ENCODE peak calls at places on chromosomes 11 and 22, in four cellular contexts. S, V, Z and Q are unnamed samples.

GRCh38 chr22:46547883-46548244 is 10.4 kb upstream of the CELSR1 start:
- DNase-seq in S (peak), Z (peak), V (no peak), Q (peak)

GRCh38 chr11:111177037-111177988 is 68.2 kb upstream of the POU2AF2 start:
- DNase-seq in S (peak), V (peak), Z (no peak), Q (no peak)

GRCh38 chr11:61080986-61081590 is 21.2 kb upstream of the CD5 start:
- DNase-seq in S (no peak), V (no peak), Z (no peak), Q (no peak)

GRCh38 chr11:120180571-120181445 is 30.0 kb upstream of the OAF start:
- DNase-seq in V (no peak), Z (peak), S (peak), Q (peak)

GRCh38 chr11:47143322-47143721 is 33.4 kb downstream of the ARFGAP2 start:
- DNase-seq in V (no peak), S (no peak), Z (peak), Q (peak)

GRCh38 chr11:1271002-1271401 is 38.4 kb downstream of the TOLLIP start:
- DNase-seq in S (no peak), V (no peak), Z (peak), Q (peak)

GRCh38 chr11:133840479-133840941 is 4.8 kb downstream of the SPATA19 start:
- DNase-seq in Z (no peak), V (peak), S (no peak), Q (no peak)

GRCh38 chr11:16814410-16815046 is 76.1 kb downstream of the C11orf58 start:
- DNase-seq in Z (no peak), S (no peak), V (no peak), Q (no peak)

GRCh38 chr11:65945941-65946558 is 770 bp downstream of the TSGA10IP start:
- DNase-seq in V (no peak), Z (no peak), S (no peak), Q (no peak)

GRCh38 chr22:19886605-19887250 is 32.1 kb upstream of the GNB1L start:
- DNase-seq in V (no peak), S (no peak), Z (peak), Q (peak)

GRCh38 chr22:20080445-20080775 is 369 bp downstream of the DGCR8 start:
- DNase-seq in Z (peak), V (peak), S (peak), Q (peak)

GRCh38 chr22:21070690-21071615 is 25.2 kb downstream of the LRRC74B start:
- DNase-seq in V (no peak), S (no peak), Z (no peak), Q (no peak)

GRCh38 chr11:91585035-91585801 is 639.4 kb upstream of the FAT3 start:
- DNase-seq in V (no peak), Z (no peak), S (no peak), Q (no peak)

GRCh38 chr11:102831128-102831708 is 12.2 kb downstream of the MMP3 start:
- DNase-seq in S (no peak), V (peak), Z (peak), Q (peak)

GRCh38 chr11:117743121-117743815 is 53.7 kb downstream of the DSCAML1 start:
- DNase-seq in S (no peak), Z (no peak), V (no peak), Q (no peak)

GRCh38 chr11:41845066-41845465 is 385.6 kb upstream of the LRRC4C start:
- DNase-seq in Z (no peak), S (no peak), V (no peak), Q (no peak)

GRCh38 chr11:13120691-13121090 is 111.6 kb downstream of the RASSF10 start:
- DNase-seq in Z (peak), S (no peak), V (no peak), Q (peak)

GRCh38 chr11:7219457-7219856 is 32.2 kb upstream of the SYT9 start:
- DNase-seq in Z (no peak), V (no peak), S (no peak), Q (no peak)

GRCh38 chr11:16511109-16511806 is 154.9 kb upstream of the SOX6 start:
- DNase-seq in V (no peak), S (no peak), Z (peak), Q (peak)

GRCh38 chr11:93059074-93059957 is 89.9 kb downstream of the MTNR1B start:
- DNase-seq in Z (peak), V (no peak), S (no peak), Q (peak)

GRCh38 chr11:61842421-61842820 is 14.3 kb downstream of the FADS2 start:
- DNase-seq in S (no peak), V (no peak), Z (no peak), Q (no peak)

GRCh38 chr22:47205562-47205961 is 443.1 kb downstream of the TBC1D22A start:
- DNase-seq in Z (no peak), S (no peak), V (no peak), Q (no peak)

GRCh38 chr11:2270322-2271076 is at the start of gene ASCL2:
- DNase-seq in V (no peak), S (no peak), Z (no peak), Q (no peak)

GRCh38 chr11:70532728-70533127 is 134.4 kb downstream of the CTTN start:
- DNase-seq in Z (no peak), S (no peak), V (no peak), Q (peak)

GRCh38 chr22:44782286-44782830 is 30.0 kb downstream of the ARHGAP8 start:
- DNase-seq in V (no peak), Z (no peak), S (no peak), Q (no peak)

GRCh38 chr11:70078095-70078795 is at the start of gene ANO1:
- DNase-seq in Z (no peak), V (no peak), S (no peak), Q (peak)

GRCh38 chr11:61954106-61955030 is 4.2 kb downstream of the BEST1 start:
- DNase-seq in Z (peak), V (no peak), S (no peak), Q (no peak)

GRCh38 chr22:30857791-30858190 is 110.8 kb downstream of the MORC2 start:
- DNase-seq in Z (no peak), V (no peak), S (no peak), Q (no peak)

GRCh38 chr11:124441081-124441480 is 4.4 kb downstream of the OR8B8 start:
- DNase-seq in Z (no peak), S (no peak), V (no peak), Q (no peak)

GRCh38 chr11:36228689-36229088 is 60.5 kb downstream of the COMMD9 start:
- DNase-seq in Z (no peak), S (no peak), V (no peak), Q (no peak)

GRCh38 chr11:72528121-72528520 is 93.8 kb upstream of the CLPB start:
- DNase-seq in V (no peak), S (no peak), Z (no peak), Q (no peak)

GRCh38 chr11:34149786-34150185 is 44.4 kb downstream of the NAT10 start:
- DNase-seq in S (no peak), V (no peak), Z (no peak), Q (no peak)

GRCh38 chr11:14907411-14908213 is 15.6 kb upstream of the CYP2R1 start:
- DNase-seq in S (peak), V (no peak), Z (peak), Q (peak)

GRCh38 chr11:100687630-100688395 is 725 bp downstream of the ARHGAP42 start:
- DNase-seq in S (peak), V (peak), Z (peak), Q (peak)

GRCh38 chr11:9827700-9828099 is 163.8 kb downstream of the SWAP70 start:
- DNase-seq in S (no peak), Z (no peak), V (no peak), Q (no peak)

GRCh38 chr11:134215836-134216235 is 7.9 kb downstream of the NCAPD3 start:
- DNase-seq in S (no peak), V (no peak), Z (no peak), Q (no peak)

GRCh38 chr11:5123802-5124521 is 14.2 kb downstream of the OR52A5 start:
- DNase-seq in Z (peak), V (peak), S (peak), Q (peak)